ENCODE peak calls at places on chromosomes 1 and 21, in ten cellular contexts. G, P, D, T, I, M, R, F, L and C are unnamed samples.
A peak's percentile ranks its signal among the peaks of the same experiment; 100 is the strongest.

GRCh38 chr1:233361876-233362275 is 34.4 kb downstream of the MAP3K21 start:
- DNase-seq in G (no peak), P (no peak), D (no peak), T (no peak), I (no peak), M (peak; percentile 1), R (no peak), F (no peak), L (no peak), C (no peak)

GRCh38 chr1:232538224-232538942 is 91.5 kb downstream of the SIPA1L2 start:
- DNase-seq in G (peak; percentile 52), P (no peak), D (no peak), T (peak; percentile 40), I (no peak), M (peak; percentile 66), R (no peak), F (no peak), L (peak; percentile 40), C (no peak)

GRCh38 chr21:44065428-44065827 is 41.8 kb upstream of the PWP2 start:
- DNase-seq in G (no peak), P (no peak), D (no peak), T (no peak), I (no peak), M (peak; percentile 57), R (no peak), F (no peak), L (no peak), C (no peak)

GRCh38 chr1:117758444-117759316 is 152.8 kb downstream of the TENT5C start:
- DNase-seq in G (peak; percentile 85), P (peak; percentile 72), D (peak; percentile 86), T (peak; percentile 58), I (peak; percentile 78), M (peak; percentile 83), R (peak; percentile 33), F (peak; percentile 69), L (peak; percentile 67), C (peak; percentile 43)

GRCh38 chr1:53511933-53512806 is 53.0 kb downstream of the DMRTB1 start:
- DNase-seq in G (no peak), P (no peak), D (no peak), T (no peak), I (peak; percentile 58), M (peak; percentile 72), R (no peak), F (no peak), L (no peak), C (no peak)

GRCh38 chr1:119083479-119083878 is 57.0 kb downstream of the WARS2 start:
- DNase-seq in G (no peak), P (no peak), D (no peak), T (no peak), I (no peak), M (no peak), R (no peak), F (no peak), L (no peak), C (no peak)

GRCh38 chr1:13965770-13966398 is 265.9 kb downstream of the PRDM2 start:
- DNase-seq in G (peak; percentile 61), P (peak; percentile 84), D (no peak), T (peak; percentile 33), I (peak; percentile 24), M (peak; percentile 26), R (no peak), F (no peak), L (peak; percentile 26), C (peak; percentile 51)

GRCh38 chr1:184404727-184405027 is 17.8 kb downstream of the C1orf21 start:
- DNase-seq in G (no peak), P (no peak), D (no peak), T (no peak), I (no peak), M (no peak), R (no peak), F (no peak), L (no peak), C (no peak)

GRCh38 chr1:38616846-38617245 is 242.7 kb downstream of the RRAGC start:
- DNase-seq in G (no peak), P (no peak), D (no peak), T (no peak), I (no peak), M (no peak), R (no peak), F (no peak), L (no peak), C (no peak)

GRCh38 chr1:17075470-17076255 is 21.8 kb upstream of the SDHB start:
- DNase-seq in G (peak; percentile 80), P (no peak), D (no peak), T (peak; percentile 24), I (no peak), M (no peak), R (peak; percentile 56), F (no peak), L (peak; percentile 57), C (no peak)

GRCh38 chr1:39898648-39899603 is 2.8 kb downstream of the MYCL start:
- DNase-seq in G (peak; percentile 83), P (no peak), D (peak; percentile 91), T (peak; percentile 84), I (no peak), M (peak; percentile 64), R (no peak), F (no peak), L (peak; percentile 84), C (no peak)

GRCh38 chr1:160260436-160261382 is 1.6 kb downstream of the DCAF8 start:
- DNase-seq in G (no peak), P (no peak), D (peak; percentile 87), T (peak; percentile 28), I (peak; percentile 34), M (peak; percentile 89), R (no peak), F (no peak), L (no peak), C (no peak)

GRCh38 chr1:207321790-207322530 is 482 bp downstream of the CD55 start:
- DNase-seq in G (no peak), P (no peak), D (peak; percentile 50), T (no peak), I (no peak), M (no peak), R (no peak), F (no peak), L (no peak), C (no peak)

GRCh38 chr1:225880210-225880584 is 2.0 kb downstream of the TMEM63A start:
- DNase-seq in G (no peak), P (no peak), D (no peak), T (no peak), I (no peak), M (no peak), R (no peak), F (no peak), L (no peak), C (no peak)
- TF ChIP-seq POLR2A in G (no peak), P (no peak), D (no peak), T (no peak), I (no peak), M (no peak), R (no peak), F (no peak), L (no peak), C (no peak)

DNA sequence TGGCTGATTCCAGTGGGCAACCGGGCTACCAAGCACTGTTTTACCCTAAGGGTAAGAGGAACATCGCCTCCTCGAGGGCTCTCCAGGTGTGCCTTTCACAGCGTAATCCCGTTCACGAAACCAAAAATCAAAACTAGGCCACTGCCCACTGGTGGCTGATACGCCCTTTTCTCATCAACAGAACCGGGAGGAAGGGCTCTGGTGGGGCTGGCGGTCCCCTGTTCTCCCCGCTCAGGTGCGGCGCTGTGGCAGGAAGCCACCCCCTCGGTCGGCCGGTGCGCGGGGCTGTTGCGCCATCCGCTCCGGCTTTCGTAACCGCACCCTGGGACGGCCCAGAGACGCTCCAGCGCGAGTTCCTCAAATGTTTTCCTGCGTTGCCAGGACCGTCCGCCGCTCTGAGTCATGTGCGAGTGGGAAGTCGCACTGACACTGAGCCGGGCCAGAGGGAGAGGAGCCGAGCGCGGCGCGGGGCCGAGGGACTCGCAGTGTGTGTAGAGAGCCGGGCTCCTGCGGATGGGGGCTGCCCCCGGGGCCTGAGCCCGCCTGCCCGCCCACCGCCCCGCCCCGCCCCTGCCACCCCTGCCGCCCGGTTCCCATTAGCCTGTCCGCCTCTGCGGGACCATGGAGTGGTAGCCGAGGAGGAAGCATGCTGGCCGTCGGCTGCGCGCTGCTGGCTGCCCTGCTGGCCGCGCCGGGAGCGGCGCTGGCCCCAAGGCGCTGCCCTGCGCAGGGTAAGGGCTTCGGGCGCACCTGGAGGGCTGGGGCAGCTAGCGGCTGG is at the start of gene IL6R:
- DNase-seq in G (peak; percentile 83), P (peak; percentile 91), D (peak; percentile 83), T (peak; percentile 86), I (peak; percentile 96), M (peak; percentile 93), R (peak; percentile 44), F (peak; percentile 95), L (peak; percentile 74), C (peak; percentile 88)
- TF ChIP-seq POLR2A in G (no peak), P (peak; percentile 90), D (no peak), T (peak; percentile 64), I (peak; percentile 93), M (peak; percentile 91), R (peak; percentile 20), F (peak; percentile 83), L (peak; percentile 46), C (peak; percentile 72)

GRCh38 chr1:201022824-201023516 is 544 bp downstream of the KIF21B start:
- DNase-seq in G (peak; percentile 72), P (no peak), D (no peak), T (no peak), I (no peak), M (no peak), R (no peak), F (no peak), L (no peak), C (no peak)
- TF ChIP-seq POLR2A in G (no peak), P (no peak), D (no peak), T (no peak), I (no peak), M (no peak), R (no peak), F (no peak), L (no peak), C (no peak)

GRCh38 chr1:230800891-230801290 is 53.7 kb downstream of the CAPN9 start:
- DNase-seq in G (peak; percentile 19), P (no peak), D (no peak), T (no peak), I (no peak), M (no peak), R (no peak), F (no peak), L (no peak), C (no peak)

GRCh38 chr1:230797376-230798186 is 50.4 kb downstream of the CAPN9 start:
- DNase-seq in G (peak; percentile 63), P (peak; percentile 72), D (peak; percentile 50), T (peak; percentile 40), I (peak; percentile 69), M (peak; percentile 73), R (no peak), F (peak; percentile 64), L (peak; percentile 49), C (peak; percentile 33)

GRCh38 chr1:230798491-230798890 is 51.3 kb downstream of the CAPN9 start:
- DNase-seq in G (peak; percentile 10), P (no peak), D (no peak), T (no peak), I (no peak), M (no peak), R (no peak), F (no peak), L (no peak), C (no peak)

GRCh38 chr1:230796626-230797025 is 49.4 kb downstream of the CAPN9 start:
- DNase-seq in G (no peak), P (no peak), D (no peak), T (no peak), I (no peak), M (no peak), R (no peak), F (no peak), L (no peak), C (no peak)

DNA sequence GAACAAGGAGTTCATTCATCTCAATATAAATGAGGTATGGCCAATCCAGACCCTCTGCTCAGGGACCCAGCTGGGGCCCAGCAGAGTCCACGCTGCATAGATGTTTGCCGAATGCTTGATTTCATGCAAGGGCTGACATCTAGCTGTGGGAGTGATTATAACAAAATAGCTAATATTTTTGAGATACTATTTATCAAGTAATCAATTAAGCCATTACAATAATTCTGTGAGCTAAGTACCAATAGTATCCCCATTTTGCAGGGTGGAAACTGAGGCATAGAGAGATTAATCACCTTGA is 50.9 kb downstream of the CAPN9 start:
- DNase-seq in G (no peak), P (no peak), D (no peak), T (no peak), I (no peak), M (no peak), R (no peak), F (no peak), L (no peak), C (no peak)
- TF ChIP-seq POLR2A in G (no peak), P (no peak), D (no peak), T (no peak), I (no peak), M (no peak), R (no peak), F (no peak), L (no peak), C (no peak)